ENCODE peak calls at places on chromosomes 13 and 19, in seven cellular contexts. One of them, this sample, is unnamed.
A peak's percentile ranks its signal among the peaks of the same experiment; 100 is the strongest.

GRCh38 chr13:33859691-33860303 is 41.8 kb downstream of the RFC3 start:
- DNase-seq in stomach: no peak
- DNase-seq in prostate gland: no peak
- DNase-seq in GM12878: no peak
- DNase-seq in HCT116: no peak
- DNase-seq in GM12892: no peak
- DNase-seq in K562: no peak
- DNase-seq in this sample: no peak

GRCh38 chr19:33316521-33317284 is 14.4 kb upstream of the CEBPA start:
- DNase-seq in HCT116: no peak
- DNase-seq in GM12878: no peak
- DNase-seq in GM12892: no peak
- DNase-seq in K562: no peak
- DNase-seq in stomach: no peak
- DNase-seq in prostate gland: no peak
- DNase-seq in this sample: peak; percentile 68

GRCh38 chr19:43809762-43810696 is 7.8 kb upstream of the LYPD5 start:
- DNase-seq in prostate gland: peak; percentile 24
- DNase-seq in GM12892: no peak
- DNase-seq in HCT116: peak; percentile 63
- DNase-seq in GM12878: peak; percentile 24
- DNase-seq in K562: peak; percentile 44
- DNase-seq in stomach: no peak
- DNase-seq in this sample: no peak

GRCh38 chr13:36353001-36353400 is 6.8 kb upstream of the SPART start:
- DNase-seq in prostate gland: no peak
- DNase-seq in GM12892: no peak
- DNase-seq in GM12878: no peak
- DNase-seq in stomach: no peak
- DNase-seq in HCT116: no peak
- DNase-seq in K562: no peak
- DNase-seq in this sample: no peak

GRCh38 chr13:74040200-74040599 is 94.0 kb downstream of the KLF12 start:
- DNase-seq in GM12892: peak; percentile 25
- DNase-seq in HCT116: peak; percentile 49
- DNase-seq in K562: peak; percentile 12
- DNase-seq in GM12878: no peak
- DNase-seq in stomach: peak; percentile 36
- DNase-seq in prostate gland: no peak
- DNase-seq in this sample: peak; percentile 41

GRCh38 chr13:81771948-81772347 is 1431.0 kb upstream of the SPRY2 start:
- DNase-seq in GM12878: no peak
- DNase-seq in stomach: no peak
- DNase-seq in K562: no peak
- DNase-seq in prostate gland: no peak
- DNase-seq in GM12892: no peak
- DNase-seq in HCT116: no peak
- DNase-seq in this sample: no peak

GRCh38 chr19:39362682-39363657 is 20.7 kb downstream of the SAMD4B start:
- DNase-seq in stomach: no peak
- DNase-seq in HCT116: no peak
- DNase-seq in GM12892: no peak
- DNase-seq in K562: no peak
- DNase-seq in GM12878: no peak
- DNase-seq in prostate gland: no peak
- DNase-seq in this sample: no peak

GRCh38 chr13:44040070-44040753 is 160.5 kb downstream of the LACC1 start:
- DNase-seq in HCT116: no peak
- DNase-seq in GM12878: no peak
- DNase-seq in GM12892: no peak
- DNase-seq in prostate gland: no peak
- DNase-seq in K562: no peak
- DNase-seq in stomach: no peak
- DNase-seq in this sample: no peak

GRCh38 chr19:38194061-38194701 is 29.8 kb downstream of the DPF1 start:
- DNase-seq in HCT116: no peak
- DNase-seq in prostate gland: no peak
- DNase-seq in GM12878: no peak
- DNase-seq in stomach: no peak
- DNase-seq in K562: no peak
- DNase-seq in GM12892: no peak
- DNase-seq in this sample: no peak

GRCh38 chr19:52138614-52139290 is 986 bp downstream of the ZNF616 start:
- DNase-seq in K562: peak; percentile 49
- DNase-seq in prostate gland: peak; percentile 48
- DNase-seq in GM12892: no peak
- DNase-seq in stomach: no peak
- DNase-seq in GM12878: no peak
- DNase-seq in HCT116: no peak
- DNase-seq in this sample: peak; percentile 25

GRCh38 chr13:27182054-27182453 is 10.4 kb upstream of the USP12 start:
- DNase-seq in prostate gland: no peak
- DNase-seq in GM12892: no peak
- DNase-seq in stomach: no peak
- DNase-seq in HCT116: no peak
- DNase-seq in K562: no peak
- DNase-seq in GM12878: no peak
- DNase-seq in this sample: no peak

GRCh38 chr13:89324582-89324981 is 1653.4 kb downstream of the SLITRK5 start:
- DNase-seq in GM12892: no peak
- DNase-seq in GM12878: no peak
- DNase-seq in K562: no peak
- DNase-seq in prostate gland: no peak
- DNase-seq in HCT116: no peak
- DNase-seq in stomach: no peak
- DNase-seq in this sample: no peak

GRCh38 chr13:79880820-79881219 is 399.9 kb downstream of the NDFIP2 start:
- DNase-seq in prostate gland: no peak
- DNase-seq in GM12892: no peak
- DNase-seq in stomach: no peak
- DNase-seq in HCT116: no peak
- DNase-seq in K562: no peak
- DNase-seq in GM12878: no peak
- DNase-seq in this sample: no peak

GRCh38 chr13:40590112-40590862 is 76.2 kb downstream of the FOXO1 start:
- DNase-seq in K562: no peak
- DNase-seq in HCT116: no peak
- DNase-seq in GM12892: no peak
- DNase-seq in prostate gland: no peak
- DNase-seq in GM12878: no peak
- DNase-seq in stomach: no peak
- DNase-seq in this sample: no peak

GRCh38 chr19:52735734-52736133 is 890 bp upstream of the ZNF611 start:
- DNase-seq in HCT116: no peak
- DNase-seq in prostate gland: peak; percentile 61
- DNase-seq in K562: no peak
- DNase-seq in GM12878: no peak
- DNase-seq in stomach: peak; percentile 38
- DNase-seq in GM12892: no peak
- DNase-seq in this sample: peak; percentile 68

GRCh38 chr19:44867578-44867977 is 21.5 kb downstream of the NECTIN2 start:
- DNase-seq in prostate gland: no peak
- DNase-seq in stomach: no peak
- DNase-seq in HCT116: no peak
- DNase-seq in GM12878: no peak
- DNase-seq in GM12892: no peak
- DNase-seq in K562: no peak
- DNase-seq in this sample: no peak

GRCh38 chr19:44712864-44713515 is 14.0 kb downstream of the CEACAM16 start:
- DNase-seq in prostate gland: no peak
- DNase-seq in GM12892: no peak
- DNase-seq in stomach: no peak
- DNase-seq in HCT116: no peak
- DNase-seq in GM12878: no peak
- DNase-seq in K562: no peak
- DNase-seq in this sample: no peak

GRCh38 chr13:77728265-77728966 is 30.9 kb downstream of the SLAIN1 start:
- DNase-seq in GM12878: no peak
- DNase-seq in K562: no peak
- DNase-seq in stomach: no peak
- DNase-seq in prostate gland: no peak
- DNase-seq in GM12892: no peak
- DNase-seq in HCT116: no peak
- DNase-seq in this sample: no peak

GRCh38 chr13:111177081-111177711 is 62.1 kb downstream of the ARHGEF7 start:
- DNase-seq in GM12892: no peak
- DNase-seq in prostate gland: no peak
- DNase-seq in HCT116: no peak
- DNase-seq in K562: no peak
- DNase-seq in GM12878: no peak
- DNase-seq in stomach: peak; percentile 46
- DNase-seq in this sample: peak; percentile 53

DNA sequence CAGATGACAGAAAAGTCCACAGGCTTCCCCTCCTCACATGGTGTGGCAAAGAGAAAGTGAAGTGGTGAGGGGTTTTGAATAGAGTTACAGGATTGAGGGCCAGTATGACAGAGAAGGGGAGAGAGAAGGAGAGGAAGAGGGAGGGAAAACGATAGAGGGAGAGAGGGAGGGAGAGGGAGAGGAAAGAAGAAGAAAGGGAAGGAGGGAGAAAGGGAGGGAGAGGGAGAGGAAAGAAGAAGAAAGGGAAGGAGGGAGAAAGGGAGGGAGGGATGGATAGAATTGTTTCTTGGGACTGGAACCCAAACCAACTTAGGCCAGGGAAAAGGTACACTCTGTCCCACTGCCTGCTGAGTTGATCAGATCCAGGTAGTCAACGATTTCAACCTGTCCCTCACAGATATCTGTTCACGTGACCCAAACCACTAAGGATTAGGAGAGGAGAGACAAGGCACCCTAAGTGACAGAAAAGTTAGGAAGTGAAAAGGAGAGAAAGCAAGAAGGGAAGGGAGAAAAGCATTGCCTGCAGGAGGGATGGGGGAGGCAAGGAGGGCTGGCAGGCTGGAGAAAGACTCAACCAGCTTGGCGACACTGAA is 8.1 kb upstream of the IGFL3 start:
- DNase-seq in stomach: no peak
- DNase-seq in GM12878: no peak
- DNase-seq in HCT116: no peak
- DNase-seq in K562: no peak
- DNase-seq in GM12892: no peak
- DNase-seq in prostate gland: no peak
- DNase-seq in this sample: no peak
- TF ChIP-seq POLR2AphosphoS5 in stomach: no peak
- TF ChIP-seq POLR2AphosphoS5 in GM12878: no peak
- TF ChIP-seq POLR2AphosphoS5 in HCT116: no peak
- TF ChIP-seq POLR2AphosphoS5 in K562: no peak
- TF ChIP-seq POLR2AphosphoS5 in GM12892: no peak
- TF ChIP-seq POLR2AphosphoS5 in prostate gland: no peak
- TF ChIP-seq POLR2AphosphoS5 in this sample: no peak

GRCh38 chr19:49894011-49894664 is 2.5 kb downstream of the IL4I1 start:
- DNase-seq in GM12878: no peak
- DNase-seq in GM12892: no peak
- DNase-seq in K562: no peak
- DNase-seq in stomach: no peak
- DNase-seq in prostate gland: no peak
- DNase-seq in HCT116: no peak
- DNase-seq in this sample: no peak
- TF ChIP-seq POLR2A in GM12878: peak; percentile 21
- TF ChIP-seq POLR2A in GM12892: no peak
- TF ChIP-seq POLR2A in K562: no peak
- TF ChIP-seq POLR2A in stomach: no peak
- TF ChIP-seq POLR2A in prostate gland: no peak
- TF ChIP-seq POLR2A in HCT116: no peak
- TF ChIP-seq POLR2A in this sample: no peak

GRCh38 chr19:10404888-10405808 is 1.8 kb upstream of the CDC37 start:
- DNase-seq in HCT116: no peak
- DNase-seq in GM12878: no peak
- DNase-seq in prostate gland: no peak
- DNase-seq in GM12892: no peak
- DNase-seq in stomach: no peak
- DNase-seq in K562: no peak
- DNase-seq in this sample: no peak

GRCh38 chr19:10406191-10406590 is 2.8 kb upstream of the CDC37 start:
- DNase-seq in stomach: no peak
- DNase-seq in HCT116: no peak
- DNase-seq in GM12892: no peak
- DNase-seq in K562: no peak
- DNase-seq in GM12878: no peak
- DNase-seq in prostate gland: no peak
- DNase-seq in this sample: no peak

GRCh38 chr19:10399878-10400277 is 3.5 kb downstream of the CDC37 start:
- DNase-seq in K562: no peak
- DNase-seq in HCT116: no peak
- DNase-seq in prostate gland: no peak
- DNase-seq in GM12892: no peak
- DNase-seq in GM12878: no peak
- DNase-seq in stomach: no peak
- DNase-seq in this sample: no peak

GRCh38 chr19:10402441-10403038 is 802 bp downstream of the CDC37 start:
- DNase-seq in GM12892: no peak
- DNase-seq in prostate gland: no peak
- DNase-seq in GM12878: no peak
- DNase-seq in K562: peak; percentile 32
- DNase-seq in stomach: no peak
- DNase-seq in HCT116: no peak
- DNase-seq in this sample: peak; percentile 45

DNA sequence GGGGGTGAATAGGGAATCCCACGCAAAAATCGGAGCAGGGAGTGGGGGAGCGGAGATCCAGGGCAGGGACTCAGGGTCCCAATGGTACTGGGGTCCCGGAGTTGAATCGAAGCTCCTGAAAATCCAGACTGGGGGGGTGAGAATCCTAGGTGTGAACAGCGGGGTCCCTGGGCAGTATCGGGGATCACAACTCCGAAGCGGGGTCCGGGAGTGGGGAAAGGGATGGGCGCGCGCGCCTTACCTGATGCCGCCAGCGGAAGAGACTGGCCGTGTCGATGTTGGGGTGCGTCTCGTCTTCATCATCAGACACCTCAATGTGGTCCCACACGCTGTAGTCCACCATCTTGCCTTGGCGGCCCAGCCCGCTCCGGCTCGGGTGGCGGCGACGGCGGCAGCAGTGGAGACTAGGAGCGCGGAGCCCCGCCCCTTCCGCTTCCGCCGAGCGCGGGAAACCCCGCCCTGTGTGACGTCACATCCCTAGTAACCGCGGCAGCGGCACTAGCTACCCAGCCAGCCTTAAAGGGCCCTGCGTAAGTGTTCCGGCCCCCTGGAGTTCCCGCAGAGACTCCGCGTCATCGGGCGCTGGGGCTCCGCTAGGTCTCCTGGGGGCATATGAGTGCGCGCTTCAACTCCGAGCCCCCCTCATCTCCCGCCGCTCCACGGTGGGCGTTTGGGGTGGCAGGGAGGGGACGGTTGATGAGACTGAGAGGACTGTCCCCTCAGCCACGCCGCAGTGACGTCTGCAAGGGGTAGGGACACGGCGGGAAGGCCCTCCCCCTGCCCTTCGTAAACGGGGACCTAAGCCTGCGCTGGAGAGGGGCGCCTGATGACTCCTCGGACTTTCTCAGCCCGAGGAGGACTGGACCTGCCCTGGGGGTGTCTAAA is at the start of gene CDC37:
- DNase-seq in K562: peak; percentile 97
- DNase-seq in stomach: peak; percentile 99
- DNase-seq in GM12878: peak; percentile 80
- DNase-seq in HCT116: peak; percentile 93
- DNase-seq in prostate gland: peak; percentile 96
- DNase-seq in GM12892: peak; percentile 99
- DNase-seq in this sample: peak; percentile 98
- TF ChIP-seq POLR2AphosphoS5 in K562: peak; percentile 88
- TF ChIP-seq POLR2AphosphoS5 in stomach: peak; percentile 75
- TF ChIP-seq POLR2AphosphoS5 in GM12878: peak; percentile 97
- TF ChIP-seq POLR2AphosphoS5 in HCT116: peak; percentile 97
- TF ChIP-seq POLR2AphosphoS5 in prostate gland: peak; percentile 93
- TF ChIP-seq POLR2AphosphoS5 in GM12892: peak; percentile 95
- TF ChIP-seq POLR2AphosphoS5 in this sample: peak; percentile 92

GRCh38 chr19:2164020-2164988 is 571 bp downstream of the DOT1L start:
- DNase-seq in K562: no peak
- DNase-seq in GM12892: no peak
- DNase-seq in stomach: no peak
- DNase-seq in prostate gland: no peak
- DNase-seq in HCT116: no peak
- DNase-seq in GM12878: no peak
- DNase-seq in this sample: no peak
- TF ChIP-seq POLR2A in K562: peak; percentile 53
- TF ChIP-seq POLR2A in GM12892: peak; percentile 20
- TF ChIP-seq POLR2A in stomach: no peak
- TF ChIP-seq POLR2A in prostate gland: no peak
- TF ChIP-seq POLR2A in HCT116: no peak
- TF ChIP-seq POLR2A in GM12878: peak; percentile 80
- TF ChIP-seq POLR2A in this sample: no peak

This sample was measured in transverse colon.